ENCODE peak calls at places on chromosome 20, in five cellular contexts. L is upper lobe of right lung, R is psoas muscle, G is left ventricle myocardium inferior, A is type B pancreatic cell. F is an unnamed sample.

GRCh38 chr20:10524034-10524476 is 89.0 kb downstream of the SLX4IP start:
- DNase-seq in L (no peak), R (peak), G (peak), A (no peak), F (no peak)

GRCh38 chr20:35008411-35009342 is 53.0 kb downstream of the MYH7B start:
- DNase-seq in L (peak), R (peak), G (no peak), A (peak), F (no peak)

GRCh38 chr20:36203861-36204260 is 32.4 kb upstream of the AAR2 start:
- DNase-seq in L (no peak), R (no peak), G (no peak), A (no peak), F (no peak)

GRCh38 chr20:52204136-52204535 is 12.6 kb upstream of the ZFP64 start:
- DNase-seq in L (no peak), R (no peak), G (no peak), A (no peak), F (no peak)

GRCh38 chr20:4749326-4749725 is 27.6 kb downstream of the PRND start:
- DNase-seq in L (no peak), R (no peak), G (no peak), A (no peak), F (peak)

GRCh38 chr20:38685853-38686473 is 38.3 kb upstream of the SLC32A1 start:
- DNase-seq in L (peak), R (peak), G (peak), A (no peak), F (no peak)

GRCh38 chr20:9629821-9630220 is 115.4 kb downstream of the LAMP5 start:
- DNase-seq in L (no peak), R (no peak), G (no peak), A (no peak), F (no peak)

GRCh38 chr20:41005361-41005729 is 23.3 kb upstream of the TOP1 start:
- DNase-seq in L (peak), R (peak), G (peak), A (no peak), F (no peak)

GRCh38 chr20:31256959-31257358 is 505 bp upstream of the DEFB115 start:
- DNase-seq in L (no peak), R (no peak), G (no peak), A (no peak), F (no peak)

GRCh38 chr20:31260326-31260932 is 3.0 kb downstream of the DEFB115 start:
- DNase-seq in L (no peak), R (no peak), G (no peak), A (no peak), F (no peak)

GRCh38 chr20:31257364-31257763 is at the start of gene DEFB115:
- DNase-seq in L (no peak), R (no peak), G (no peak), A (no peak), F (no peak)
- TF ChIP-seq CTCF in L (no peak), R (no peak), G (no peak), A (no peak), F (no peak)

DNA sequence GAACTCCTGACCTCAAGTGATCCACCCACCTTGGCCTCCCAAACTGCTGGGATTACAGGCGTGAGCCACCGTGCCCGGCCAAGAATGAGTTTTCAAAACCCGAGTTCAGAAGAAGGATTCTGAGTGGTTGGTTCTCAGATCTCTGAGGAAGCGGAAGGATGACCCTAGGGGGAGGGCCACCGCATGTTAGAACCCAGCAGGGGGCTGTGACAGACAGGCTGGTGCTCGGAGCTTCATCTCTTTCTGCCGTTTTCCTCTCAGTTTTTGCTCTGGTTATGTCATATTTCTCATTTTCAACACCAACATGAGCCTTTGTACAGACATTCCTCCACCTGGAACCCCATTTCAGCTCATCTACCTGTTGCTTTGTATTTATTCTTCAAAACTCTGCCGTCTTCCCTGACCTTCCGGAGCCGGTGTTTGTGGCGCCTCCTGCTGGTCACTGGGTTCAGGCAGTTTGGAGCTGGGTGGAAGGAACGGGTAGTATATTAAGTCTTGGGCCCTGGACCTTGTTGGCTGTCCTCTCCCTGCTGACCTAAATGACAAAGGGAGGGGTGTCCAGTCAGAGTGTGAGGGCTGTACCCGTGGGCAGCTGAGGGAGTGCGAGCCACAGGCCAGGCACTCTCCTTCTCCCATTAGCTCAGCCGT is at the start of gene DEFB123:
- DNase-seq in L (no peak), R (no peak), G (no peak), A (no peak), F (no peak)
- TF ChIP-seq CTCF in L (no peak), R (no peak), G (no peak), A (peak), F (no peak)

DNA sequence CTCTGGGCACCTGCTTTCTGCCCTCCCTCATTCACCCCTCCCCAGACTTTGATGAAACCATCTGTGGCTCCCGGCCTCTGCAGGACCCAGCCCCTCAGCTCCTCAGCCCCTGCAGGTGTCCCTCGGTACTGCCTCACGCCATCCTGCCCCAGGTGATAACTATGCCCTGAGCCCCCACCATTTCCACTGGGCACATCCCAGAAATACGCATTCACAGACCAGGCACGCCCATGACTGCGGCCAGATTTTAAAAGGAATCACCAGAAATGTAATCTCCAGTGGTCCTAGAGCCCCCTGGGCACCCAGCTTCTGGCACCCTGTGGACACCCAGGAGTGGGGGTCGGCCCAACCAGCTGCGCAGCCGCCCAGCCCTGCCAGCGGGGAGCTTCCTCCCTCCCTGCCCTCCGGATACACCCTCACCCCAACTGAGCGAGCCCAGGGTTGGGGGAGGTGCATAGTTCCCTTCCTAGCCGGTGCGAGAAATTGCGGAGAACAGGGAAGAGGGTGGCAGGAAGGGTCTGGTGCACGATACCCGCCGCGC is 585 bp upstream of the NTSR1 start:
- DNase-seq in L (no peak), R (peak), G (no peak), A (no peak), F (no peak)
- TF ChIP-seq CTCF in L (peak), R (no peak), G (no peak), A (peak), F (peak)

DNA sequence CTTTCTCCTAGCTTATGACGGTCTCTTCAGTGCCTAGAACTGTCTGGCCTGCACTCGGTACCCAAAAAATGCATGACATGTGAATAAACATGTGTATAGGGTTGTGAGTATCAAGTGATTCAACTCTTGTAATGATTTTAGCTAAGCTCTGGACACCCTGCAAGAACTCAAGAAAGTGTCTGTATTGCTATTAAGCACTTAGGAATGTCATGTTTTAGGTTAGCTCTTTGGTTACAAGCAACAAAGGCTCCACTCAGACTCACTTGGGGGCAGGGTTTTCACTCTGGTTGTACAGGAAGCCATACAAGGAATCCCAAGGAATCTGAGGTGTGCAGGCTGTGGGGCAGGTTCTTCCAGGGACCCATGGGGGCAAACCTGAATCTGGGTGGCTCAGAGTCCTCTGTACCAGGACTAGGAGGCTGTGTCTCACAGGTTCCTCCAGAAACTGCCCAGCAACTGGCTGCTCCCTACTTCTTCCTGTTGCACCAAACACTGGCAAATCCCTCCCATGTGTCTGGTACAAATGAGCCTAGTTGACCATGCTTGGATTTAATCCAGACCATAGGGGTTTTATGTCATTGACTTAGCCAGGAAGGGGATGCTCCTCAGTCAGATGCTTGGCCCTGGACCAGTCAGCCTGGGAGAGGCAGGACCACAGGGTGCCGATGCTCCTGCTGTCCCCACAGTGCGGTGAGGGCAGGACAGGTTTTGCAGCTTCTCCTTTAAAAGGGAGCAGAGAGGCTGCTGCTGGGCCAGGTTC is 77.9 kb upstream of the CDH4 start:
- DNase-seq in L (no peak), R (no peak), G (no peak), A (no peak), F (no peak)
- TF ChIP-seq CTCF in L (no peak), R (no peak), G (no peak), A (no peak), F (no peak)

F was measured in osteocyte.